ENCODE peak calls at places on chromosomes 13 and 19, in four cellular contexts. G is pancreas, P is cardiac muscle cell, H is fibroblast of pulmonary artery. Z is an unnamed sample.

GRCh38 chr19:12527034-12527836 is 24.0 kb downstream of the ZNF564 start:
- DNase-seq in G (no peak), P (peak), H (peak), Z (no peak)

GRCh38 chr19:46373573-46374359 is 26.9 kb downstream of the PPP5C start:
- DNase-seq in G (peak), P (no peak), H (peak), Z (no peak)

GRCh38 chr19:4327252-4327876 is 11.3 kb downstream of the STAP2 start:
- DNase-seq in G (no peak), P (peak), H (peak), Z (no peak)

GRCh38 chr19:33550741-33551140 is 29.1 kb upstream of the PEPD start:
- DNase-seq in G (peak), P (no peak), H (no peak), Z (no peak)

GRCh38 chr19:38290631-38291147 is 13.4 kb upstream of the C19orf33 start:
- DNase-seq in G (peak), P (no peak), H (peak), Z (peak)

GRCh38 chr19:670609-671075 is 5.5 kb upstream of the FSTL3 start:
- DNase-seq in G (no peak), P (no peak), H (no peak), Z (no peak)

GRCh38 chr13:63948045-63948444 is 2532.4 kb upstream of the PCDH20 start:
- DNase-seq in G (no peak), P (no peak), H (no peak), Z (no peak)

GRCh38 chr19:19599190-19599535 is 19.3 kb downstream of the PBX4 start:
- DNase-seq in G (no peak), P (no peak), H (no peak), Z (no peak)

GRCh38 chr13:22040810-22041364 is 370.0 kb downstream of the FGF9 start:
- DNase-seq in G (no peak), P (no peak), H (no peak), Z (no peak)

GRCh38 chr13:31885994-31886393 is 145.6 kb upstream of the FRY start:
- DNase-seq in G (no peak), P (peak), H (no peak), Z (no peak)

GRCh38 chr19:11451327-11451941 is 16.0 kb downstream of the PRKCSH start:
- DNase-seq in G (no peak), P (no peak), H (no peak), Z (no peak)

GRCh38 chr19:11450570-11451326 is 15.3 kb downstream of the PRKCSH start:
- DNase-seq in G (no peak), P (no peak), H (no peak), Z (no peak)

GRCh38 chr19:11453468-11454341 is 18.3 kb downstream of the PRKCSH start:
- DNase-seq in G (no peak), P (no peak), H (no peak), Z (no peak)

GRCh38 chr19:11452814-11453335 is 17.4 kb downstream of the PRKCSH start:
- DNase-seq in G (no peak), P (no peak), H (no peak), Z (no peak)

DNA sequence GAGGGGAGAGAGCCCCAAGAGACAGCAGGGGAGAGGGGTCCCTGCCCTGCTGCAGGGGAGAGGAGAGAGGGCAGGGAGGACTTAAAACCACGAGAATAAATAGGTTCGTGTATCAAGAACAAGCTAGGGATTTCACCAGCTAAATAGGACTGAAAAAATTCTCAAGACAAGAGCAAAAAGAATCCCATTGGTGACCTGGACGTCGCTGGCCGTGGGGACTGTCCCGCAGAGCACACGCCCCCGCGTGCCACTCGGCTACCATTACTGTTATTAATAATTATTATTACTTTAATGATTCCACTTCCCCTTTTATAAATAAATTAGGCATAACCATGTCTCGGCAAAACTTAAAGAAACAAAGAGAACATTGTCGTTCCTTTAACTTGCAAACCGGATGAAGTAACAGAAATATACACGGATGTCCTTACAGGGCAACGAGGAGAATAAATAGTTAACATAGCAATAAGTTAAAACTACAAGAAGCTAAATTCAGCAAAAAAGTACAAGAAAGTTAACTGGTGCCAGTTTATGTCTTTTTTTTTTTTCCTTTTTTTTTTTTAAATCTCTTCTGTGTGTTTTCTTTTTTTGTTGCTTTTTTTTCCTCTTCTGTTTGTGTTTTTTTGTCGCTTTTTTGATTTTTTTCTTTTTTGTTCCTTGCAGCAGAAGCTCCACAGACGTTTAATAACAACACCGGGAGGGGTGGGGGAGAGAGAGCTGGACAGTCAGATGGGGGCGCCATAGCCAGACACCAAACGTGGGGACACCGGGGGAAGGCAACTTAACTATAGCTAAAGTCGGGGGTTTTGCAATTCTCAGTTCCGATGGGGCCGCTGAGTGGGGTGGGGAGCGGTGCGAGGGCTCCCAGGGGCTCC is 16.7 kb downstream of the PRKCSH start:
- DNase-seq in G (no peak), P (no peak), H (no peak), Z (no peak)
- TF ChIP-seq CTCF in G (no peak), P (peak), H (peak), Z (no peak)

GRCh38 chr19:36417752-36418286 is 625 bp downstream of the ZFP82 start:
- DNase-seq in G (no peak), P (no peak), H (no peak), Z (no peak)
- H3K4me3 ChIP-seq in G (peak), P (peak), H (peak), Z (peak)

GRCh38 chr19:50703915-50704548 is 15.6 kb downstream of the SHANK1 start:
- DNase-seq in G (no peak), P (peak), H (no peak), Z (no peak)
- TF ChIP-seq CTCF in G (no peak), P (no peak), H (peak), Z (no peak)

GRCh38 chr19:32173836-32174235 is 171.6 kb upstream of the ZNF507 start:
- DNase-seq in G (no peak), P (no peak), H (no peak), Z (no peak)
- H3K4me3 ChIP-seq in G (no peak), P (no peak), H (no peak), Z (no peak)

GRCh38 chr13:92355213-92355612 is 871.4 kb upstream of the GPC6 start:
- DNase-seq in G (no peak), P (peak), H (peak), Z (no peak)
- TF ChIP-seq CTCF in G (no peak), P (peak), H (peak), Z (no peak)

GRCh38 chr19:14476663-14477401 is 1.7 kb upstream of the PTGER1 start:
- DNase-seq in G (no peak), P (peak), H (peak), Z (peak)

GRCh38 chr19:14476307-14476662 is 1.1 kb upstream of the PTGER1 start:
- DNase-seq in G (no peak), P (no peak), H (no peak), Z (no peak)

GRCh38 chr19:14473915-14474578 is 1.1 kb downstream of the PTGER1 start:
- DNase-seq in G (no peak), P (no peak), H (no peak), Z (no peak)

GRCh38 chr19:14474827-14475226 is 327 bp downstream of the PTGER1 start:
- DNase-seq in G (no peak), P (no peak), H (no peak), Z (no peak)

GRCh38 chr19:14475251-14476073 is at the start of gene PTGER1:
- DNase-seq in G (no peak), P (peak), H (no peak), Z (no peak)
- H3K4me3 ChIP-seq in G (no peak), P (no peak), H (no peak), Z (no peak)

GRCh38 chr19:7550987-7551761 is 15.7 kb downstream of the PNPLA6 start:
- DNase-seq in G (peak), P (peak), H (peak), Z (no peak)
- TF ChIP-seq CTCF in G (no peak), P (no peak), H (no peak), Z (no peak)

GRCh38 chr13:95552208-95552538 is 347 bp upstream of the CLDN10 start:
- DNase-seq in G (no peak), P (no peak), H (no peak), Z (no peak)

GRCh38 chr13:95553614-95554385 is 1.3 kb downstream of the CLDN10 start:
- DNase-seq in G (peak), P (peak), H (no peak), Z (no peak)

GRCh38 chr13:95553271-95553588 is 710 bp downstream of the CLDN10 start:
- DNase-seq in G (no peak), P (no peak), H (no peak), Z (no peak)

GRCh38 chr13:95556981-95557380 is 4.5 kb downstream of the CLDN10 start:
- DNase-seq in G (no peak), P (no peak), H (no peak), Z (no peak)

GRCh38 chr13:95552539-95553270 is at the start of gene CLDN10:
- DNase-seq in G (peak), P (peak), H (no peak), Z (no peak)
- H3K4me3 ChIP-seq in G (peak), P (peak), H (no peak), Z (no peak)

GRCh38 chr13:37682496-37682895 is 83.9 kb upstream of the POSTN start:
- DNase-seq in G (no peak), P (no peak), H (no peak), Z (no peak)

GRCh38 chr13:37680137-37680536 is 81.6 kb upstream of the POSTN start:
- DNase-seq in G (no peak), P (no peak), H (no peak), Z (no peak)

GRCh38 chr13:37681295-37682032 is 82.9 kb upstream of the POSTN start:
- DNase-seq in G (no peak), P (no peak), H (peak), Z (peak)

DNA sequence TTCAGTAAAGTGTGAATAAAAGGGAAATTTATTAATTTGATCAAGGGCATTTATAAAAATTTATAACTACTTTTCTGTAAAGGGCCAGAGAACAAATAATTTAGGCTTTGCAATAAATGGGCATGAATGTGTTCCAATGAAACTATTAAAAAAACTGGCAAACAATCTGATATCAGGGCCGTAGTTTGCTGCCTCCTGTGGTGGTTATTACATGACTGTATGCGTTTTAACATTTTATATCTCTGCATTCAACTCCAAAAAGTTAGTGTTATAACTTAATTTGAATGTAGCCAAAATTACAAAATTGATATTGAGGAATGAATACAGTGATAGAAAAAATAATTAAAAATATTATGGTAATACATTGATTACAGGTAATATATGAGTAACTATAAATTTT is 80.5 kb upstream of the POSTN start:
- DNase-seq in G (no peak), P (no peak), H (no peak), Z (no peak)
- TF ChIP-seq CTCF in G (no peak), P (peak), H (peak), Z (peak)

Z was measured in AG09309.